ENCODE peak calls at places on chromosomes 5 and 9, in five cellular contexts. G is mesenchymal stem cell, A is H9, Z is neuronal stem cell, W is IMR-90. R is an unnamed sample.

GRCh38 chr5:138352071-138352721 is at the start of gene KDM3B:
- DNase-seq in G (peak; percentile 82), A (peak; percentile 92), Z (peak; percentile 89), W (peak; percentile 80), R (peak; percentile 93)

GRCh38 chr5:64209353-64209752 is 43.7 kb downstream of the RNF180 start:
- DNase-seq in G (no peak), A (no peak), Z (no peak), W (no peak), R (no peak)

GRCh38 chr5:67496051-67496450 is 299.5 kb upstream of the CD180 start:
- DNase-seq in G (no peak), A (no peak), Z (no peak), W (no peak), R (no peak)

GRCh38 chr9:36677611-36678010 is 104.9 kb downstream of the MELK start:
- DNase-seq in G (no peak), A (no peak), Z (no peak), W (no peak), R (no peak)

GRCh38 chr5:362189-362588 is 40.7 kb downstream of the AHRR start:
- DNase-seq in G (no peak), A (no peak), Z (no peak), W (no peak), R (no peak)

GRCh38 chr9:79583957-79584654 is 12.3 kb downstream of the TLE4 start:
- DNase-seq in G (no peak), A (no peak), Z (no peak), W (no peak), R (peak; percentile 91)

GRCh38 chr5:137088175-137088574 is 411.0 kb downstream of the SPOCK1 start:
- DNase-seq in G (no peak), A (no peak), Z (no peak), W (no peak), R (no peak)

GRCh38 chr5:72314571-72315172 is 5.4 kb downstream of the MRPS27 start:
- DNase-seq in G (peak; percentile 57), A (no peak), Z (no peak), W (peak; percentile 82), R (no peak)

GRCh38 chr9:112203536-112203935 is 28.4 kb upstream of the SUSD1 start:
- DNase-seq in G (peak; percentile 66), A (no peak), Z (no peak), W (peak; percentile 59), R (no peak)

GRCh38 chr9:98074119-98074990 is 17.8 kb downstream of the NANS start:
- DNase-seq in G (peak; percentile 63), A (peak; percentile 75), Z (peak; percentile 67), W (peak; percentile 59), R (peak; percentile 72)

GRCh38 chr5:138575194-138576015 is at the start of gene HSPA9:
- DNase-seq in G (peak; percentile 100), A (peak; percentile 97), Z (peak; percentile 97), W (peak; percentile 100), R (peak; percentile 100)

GRCh38 chr5:134177197-134178171 is 734 bp upstream of the SKP1 start:
- DNase-seq in G (peak; percentile 83), A (peak; percentile 68), Z (peak; percentile 84), W (peak; percentile 66), R (peak; percentile 85)

GRCh38 chr5:78549043-78549442 is 99.5 kb downstream of the LHFPL2 start:
- DNase-seq in G (peak; percentile 44), A (peak; percentile 21), Z (no peak), W (no peak), R (no peak)

GRCh38 chr9:93920401-93920800 is 34.8 kb downstream of the BARX1 start:
- DNase-seq in G (no peak), A (no peak), Z (no peak), W (no peak), R (no peak)

GRCh38 chr5:107290780-107291398 is 379.8 kb downstream of the EFNA5 start:
- DNase-seq in G (no peak), A (no peak), Z (no peak), W (no peak), R (no peak)

GRCh38 chr5:76944638-76945037 is 8.2 kb upstream of the CRHBP start:
- DNase-seq in G (no peak), A (no peak), Z (no peak), W (peak; percentile 19), R (no peak)

GRCh38 chr9:126162611-126163381 is 163.8 kb upstream of the MVB12B start:
- DNase-seq in G (no peak), A (no peak), Z (no peak), W (no peak), R (no peak)

GRCh38 chr9:91727316-91727861 is 222.6 kb downstream of the ROR2 start:
- DNase-seq in G (peak; percentile 66), A (peak; percentile 67), Z (peak; percentile 46), W (peak; percentile 56), R (peak; percentile 76)

GRCh38 chr9:113389451-113389850 is 11.6 kb downstream of the ALAD start:
- DNase-seq in G (no peak), A (no peak), Z (no peak), W (no peak), R (no peak)

GRCh38 chr5:172167893-172168292 is 20.1 kb downstream of the STK10 start:
- DNase-seq in G (no peak), A (no peak), Z (no peak), W (no peak), R (no peak)

GRCh38 chr5:54985301-54986268 is at the start of gene ESM1:
- DNase-seq in G (peak; percentile 66), A (no peak), Z (no peak), W (peak; percentile 87), R (no peak)
- H3K23ac ChIP-seq in G (peak within 1 kb of the TSS; percentile 27), A (no peak within 1 kb of the TSS), Z (no peak within 1 kb of the TSS), W (peak within 1 kb of the TSS; percentile 3), R (no peak within 1 kb of the TSS)

GRCh38 chr9:95584176-95584575 is 67.4 kb upstream of the PTCH1 start:
- DNase-seq in G (no peak), A (no peak), Z (no peak), W (no peak), R (no peak)
- H2BK15ac ChIP-seq in G (no peak overlapping the region), A (no peak overlapping the region), Z (no peak overlapping the region), W (no peak overlapping the region), R (no peak overlapping the region)

DNA sequence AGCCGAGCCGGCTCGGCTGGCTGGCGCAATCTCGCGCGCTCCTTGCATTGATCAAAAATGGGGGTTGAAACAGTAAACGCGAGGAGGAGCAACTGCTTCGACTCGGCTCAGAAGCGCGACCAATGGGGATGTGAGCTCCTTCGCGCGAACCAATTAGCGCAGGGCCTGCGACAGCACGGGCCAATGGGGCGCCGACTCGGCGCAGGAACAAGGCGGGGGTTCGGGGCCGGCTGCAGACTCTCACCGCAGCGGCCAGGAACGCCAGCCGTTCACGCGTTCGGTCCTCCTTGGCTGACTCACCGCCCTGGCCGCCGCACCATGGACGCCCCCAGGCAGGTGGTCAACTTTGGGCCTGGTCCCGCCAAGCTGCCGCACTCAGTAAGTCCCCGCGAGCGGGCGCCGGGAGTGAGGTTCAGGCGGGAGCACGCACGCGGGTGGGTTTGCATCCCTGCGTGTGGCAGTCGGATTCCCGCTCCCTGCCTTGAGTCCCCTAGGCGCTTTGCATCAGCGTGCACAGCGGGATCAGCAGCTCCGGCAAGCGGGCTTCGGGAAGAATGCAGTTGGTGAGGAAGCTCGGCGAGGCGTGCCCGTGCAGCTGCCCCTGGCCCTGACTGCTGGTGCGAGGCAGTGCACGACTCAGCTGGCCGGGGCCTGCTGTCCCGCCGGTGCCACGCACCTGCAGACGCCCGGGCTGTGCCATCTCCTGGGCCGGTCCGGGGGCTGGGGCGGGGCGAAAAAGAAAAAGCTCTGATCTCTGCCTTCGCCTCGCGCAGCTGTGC is at the start of gene PSAT1:
- DNase-seq in G (peak; percentile 98), A (peak; percentile 97), Z (peak; percentile 93), W (peak; percentile 98), R (peak; percentile 99)
- H3K9ac ChIP-seq in G (peak within 1 kb of the TSS; percentile 89), A (peak within 1 kb of the TSS; percentile 94), Z (peak within 1 kb of the TSS; percentile 96), W (peak within 1 kb of the TSS; percentile 89), R (peak within 1 kb of the TSS; percentile 99)

GRCh38 chr5:112957970-112958773 is 18.4 kb upstream of the DCP2 start:
- DNase-seq in G (peak; percentile 89), A (no peak), Z (no peak), W (peak; percentile 98), R (no peak)

GRCh38 chr5:112957409-112957808 is 19.2 kb upstream of the DCP2 start:
- DNase-seq in G (no peak), A (no peak), Z (no peak), W (no peak), R (no peak)

GRCh38 chr5:112958774-112959088 is 17.9 kb upstream of the DCP2 start:
- DNase-seq in G (no peak), A (no peak), Z (no peak), W (no peak), R (no peak)

GRCh38 chr5:112960861-112961504 is 15.6 kb upstream of the DCP2 start:
- DNase-seq in G (no peak), A (no peak), Z (no peak), W (no peak), R (no peak)

GRCh38 chr5:112960316-112960715 is 16.3 kb upstream of the DCP2 start:
- DNase-seq in G (peak; percentile 11), A (no peak), Z (no peak), W (no peak), R (no peak)
- H3K23ac ChIP-seq in G (no peak overlapping the region), A (no peak overlapping the region), Z (no peak overlapping the region), W (no peak overlapping the region), R (no peak overlapping the region)

GRCh38 chr5:124962735-124963134 is 216.3 kb upstream of the ZNF608 start:
- DNase-seq in G (no peak), A (peak; percentile 52), Z (no peak), W (no peak), R (no peak)

GRCh38 chr5:124960266-124960665 is 213.8 kb upstream of the ZNF608 start:
- DNase-seq in G (no peak), A (no peak), Z (no peak), W (no peak), R (no peak)

GRCh38 chr5:124961517-124961916 is 215.1 kb upstream of the ZNF608 start:
- DNase-seq in G (no peak), A (no peak), Z (no peak), W (no peak), R (no peak)

DNA sequence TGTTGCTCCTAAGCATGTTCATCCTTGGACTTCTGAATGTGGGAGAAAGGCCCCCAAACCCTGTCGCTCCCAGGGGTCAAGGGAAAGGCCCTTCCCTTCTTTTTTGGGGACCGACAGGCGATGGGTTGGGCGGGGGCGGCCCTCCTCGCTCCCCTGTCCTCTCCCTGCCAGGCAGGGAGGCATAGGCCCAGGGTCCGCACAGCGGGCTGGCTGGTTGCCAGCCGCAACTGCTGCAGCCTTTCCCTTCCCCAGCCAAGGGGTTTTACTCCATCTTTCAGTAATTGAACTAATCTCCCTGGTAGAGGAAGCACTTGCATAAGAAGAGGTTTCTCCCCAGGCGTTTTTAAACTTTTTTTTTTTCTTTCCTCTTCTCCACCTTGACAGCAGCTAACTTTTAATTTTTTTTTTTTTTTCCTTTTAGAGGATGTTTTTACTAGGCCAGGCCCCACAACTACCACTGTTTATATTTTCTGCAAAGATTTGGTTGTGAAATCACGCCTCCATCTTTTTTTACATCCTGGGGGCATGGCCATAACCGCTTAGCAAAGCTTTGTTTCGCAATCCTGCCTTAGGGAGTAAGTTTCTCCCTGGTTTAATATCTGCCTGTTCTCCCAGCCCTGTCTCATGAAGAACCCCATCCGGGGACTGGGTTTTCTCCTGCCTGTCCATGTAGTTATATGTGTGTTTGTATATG is 216.9 kb upstream of the ZNF608 start:
- DNase-seq in G (peak; percentile 93), A (peak; percentile 55), Z (no peak), W (peak; percentile 95), R (peak; percentile 74)
- H2BK15ac ChIP-seq in G (peak overlapping the region; percentile 87), A (no peak overlapping the region), Z (no peak overlapping the region), W (peak overlapping the region; percentile 43), R (no peak overlapping the region)